ENCODE peak calls at places on chromosomes 7 and 10, in four cellular contexts. J, Z, S and I are unnamed samples.

GRCh38 chr7:88761779-88762178 is 2.3 kb downstream of the ZNF804B start:
- DNase-seq in J (no peak), Z (no peak), S (no peak), I (no peak)

GRCh38 chr7:151342102-151342646 is 562 bp downstream of the NUB1 start:
- DNase-seq in J (no peak), Z (peak; percentile 53), S (no peak), I (no peak)

GRCh38 chr10:34102917-34103506 is 712.1 kb downstream of the PARD3 start:
- DNase-seq in J (no peak), Z (no peak), S (no peak), I (no peak)

GRCh38 chr10:46326066-46326465 is 39.3 kb downstream of the ANTXRL start:
- DNase-seq in J (no peak), Z (no peak), S (no peak), I (no peak)

GRCh38 chr7:91551377-91552175 is 287.3 kb downstream of the FZD1 start:
- DNase-seq in J (no peak), Z (no peak), S (no peak), I (no peak)

GRCh38 chr7:157689269-157690057 is 352.7 kb downstream of the DNAJB6 start:
- DNase-seq in J (no peak), Z (no peak), S (no peak), I (no peak)

GRCh38 chr7:152886579-152887117 is 127.1 kb downstream of the ACTR3B start:
- DNase-seq in J (no peak), Z (no peak), S (no peak), I (no peak)

GRCh38 chr10:113096111-113097045 is 146.3 kb downstream of the TCF7L2 start:
- DNase-seq in J (peak; percentile 3), Z (no peak), S (no peak), I (no peak)

GRCh38 chr7:39686261-39686924 is 63.0 kb downstream of the RALA start:
- DNase-seq in J (no peak), Z (no peak), S (no peak), I (no peak)

GRCh38 chr10:93991596-93992284 is 2.0 kb upstream of the PLCE1 start:
- DNase-seq in J (peak; percentile 57), Z (no peak), S (peak; percentile 26), I (no peak)

GRCh38 chr7:7157177-7157886 is 25.0 kb upstream of the C1GALT1 start:
- DNase-seq in J (no peak), Z (peak; percentile 83), S (no peak), I (peak; percentile 43)

DNA sequence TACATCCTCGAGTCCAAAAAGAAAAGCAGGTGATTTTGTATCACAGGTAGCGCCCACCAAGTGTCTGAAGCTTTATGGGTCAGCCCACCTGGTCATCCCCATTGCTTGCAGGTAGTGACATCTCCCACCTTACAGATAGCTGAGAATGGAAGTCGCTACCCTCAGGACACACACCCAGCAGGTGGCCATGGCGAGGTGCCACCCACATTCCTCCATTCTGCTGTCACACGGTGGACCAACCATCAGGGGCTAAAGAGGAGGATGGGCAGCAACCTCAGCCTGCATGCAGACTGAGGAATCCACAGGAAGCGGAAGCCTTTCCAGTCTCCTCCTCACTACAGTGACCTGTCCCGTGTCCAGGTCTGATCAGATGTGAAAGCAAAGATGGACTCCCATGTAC is 162.8 kb downstream of the PAXIP1 start:
- DNase-seq in J (no peak), Z (no peak), S (no peak), I (no peak)
- H3K4me1 ChIP-seq in J (no peaks in the 10 kb centered on the region), Z (no peaks in the 10 kb centered on the region), S (no peaks in the 10 kb centered on the region), I (no peaks in the 10 kb centered on the region)

DNA sequence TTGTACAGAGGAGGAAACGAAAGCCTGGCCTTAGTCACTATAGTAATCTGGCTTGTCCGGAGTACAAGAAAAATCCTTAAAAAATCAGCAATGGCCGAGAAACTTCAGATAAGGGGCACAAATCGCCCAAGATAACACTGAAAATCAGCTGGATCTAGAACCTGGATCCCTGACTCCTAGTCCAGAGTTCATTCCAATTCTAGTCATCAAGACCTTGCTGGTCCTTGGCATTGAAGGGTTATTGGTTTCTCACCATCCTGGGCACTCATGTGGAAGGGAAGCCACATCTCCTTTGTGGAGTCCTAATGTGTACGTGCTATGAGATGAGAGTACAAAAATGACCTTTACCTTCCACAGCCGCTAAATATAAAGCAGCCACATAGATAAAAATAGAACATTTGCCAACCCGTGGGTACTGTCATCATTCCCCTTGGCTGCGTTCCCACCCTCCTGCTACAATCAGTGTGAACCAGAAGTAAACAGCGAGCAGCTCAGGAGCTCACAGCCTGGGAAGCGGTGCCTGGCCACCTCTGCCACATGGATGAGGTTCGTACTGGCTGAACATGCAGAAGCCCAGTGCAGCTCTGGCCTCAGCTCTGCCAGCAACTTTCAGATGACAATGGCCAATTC is 116.0 kb upstream of the PDLIM1 start:
- DNase-seq in J (no peak), Z (no peak), S (no peak), I (no peak)
- H3K4me1 ChIP-seq in J (peaks cover 7% of the 10 kb centered on the region), Z (no peaks in the 10 kb centered on the region), S (peaks cover 3% of the 10 kb centered on the region), I (no peaks in the 10 kb centered on the region)

DNA sequence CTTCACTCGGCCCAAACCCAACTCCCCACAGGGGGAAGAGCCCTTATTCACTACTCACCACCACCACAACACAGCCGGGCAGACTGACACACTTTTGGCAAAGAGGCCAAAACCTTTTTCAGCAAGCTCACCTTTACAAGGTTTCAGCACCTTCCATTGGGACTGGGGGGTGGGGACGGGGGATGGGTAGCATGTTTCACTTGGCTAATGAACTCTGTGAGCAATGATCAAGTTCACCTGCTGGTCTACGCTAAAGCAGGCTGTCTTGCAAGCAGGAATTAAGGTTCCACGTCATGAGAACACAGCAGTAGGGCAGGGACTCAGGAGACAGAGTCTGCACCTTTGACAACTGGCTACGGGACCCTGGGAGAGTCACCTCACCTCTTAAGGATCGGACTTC is 7.0 kb downstream of the FAM53B start:
- DNase-seq in J (peak; percentile 26), Z (no peak), S (no peak), I (no peak)
- H3K4me1 ChIP-seq in J (peaks cover 15% of the 10 kb centered on the region), Z (peaks cover 100% of the 10 kb centered on the region), S (peaks cover 17% of the 10 kb centered on the region), I (peaks cover 100% of the 10 kb centered on the region)

GRCh38 chr7:30171753-30172447 is 37.1 kb downstream of the MTURN start:
- DNase-seq in J (no peak), Z (no peak), S (no peak), I (no peak)

GRCh38 chr7:30168800-30169584 is 34.2 kb downstream of the MTURN start:
- DNase-seq in J (peak; percentile 60), Z (no peak), S (no peak), I (no peak)

GRCh38 chr7:30170460-30171197 is 35.8 kb downstream of the MTURN start:
- DNase-seq in J (no peak), Z (no peak), S (no peak), I (no peak)

GRCh38 chr7:30166841-30167235 is 32.1 kb downstream of the MTURN start:
- DNase-seq in J (no peak), Z (no peak), S (no peak), I (no peak)

GRCh38 chr7:30169585-30169978 is 34.8 kb downstream of the MTURN start:
- DNase-seq in J (no peak), Z (no peak), S (no peak), I (no peak)
- H3K4me1 ChIP-seq in J (peaks cover 2% of the 10 kb centered on the region), Z (no peaks in the 10 kb centered on the region), S (no peaks in the 10 kb centered on the region), I (no peaks in the 10 kb centered on the region)

GRCh38 chr10:100841528-100841927 is 71.2 kb upstream of the SLF2 start:
- DNase-seq in J (no peak), Z (no peak), S (no peak), I (no peak)
- H3K4me1 ChIP-seq in J (no peaks in the 10 kb centered on the region), Z (no peaks in the 10 kb centered on the region), S (no peaks in the 10 kb centered on the region), I (no peaks in the 10 kb centered on the region)